ENCODE peak calls at places on chromosomes 3 and 15, in nine cellular contexts. X is GOT3, Q is HFFc6, I is T-helper 1 cell, K is HEK293T, Y is amniotic stem cell, W is cardiac muscle cell, U is 8988T, Z is GM06990. G is an unnamed sample.
A peak's percentile ranks its signal among the peaks of the same experiment; 100 is the strongest.

GRCh38 chr15:52464478-52464877 is 64.2 kb downstream of the MYO5A start:
- DNase-seq in U (no peak), Z (peak; percentile 54), K (no peak), W (no peak), X (no peak), I (no peak), Q (no peak), Y (no peak), G (no peak)

GRCh38 chr3:119604878-119605277 is 7.2 kb downstream of the PLA1A start:
- DNase-seq in I (no peak), Q (peak; percentile 34), K (no peak), W (no peak), U (no peak), Z (no peak), Y (no peak), X (no peak), G (peak; percentile 1)

GRCh38 chr3:50550079-50550736 is 17.3 kb downstream of the C3orf18 start:
- DNase-seq in X (no peak), Z (no peak), Y (no peak), U (peak; percentile 76), K (peak; percentile 79), W (peak; percentile 73), I (peak; percentile 63), Q (peak; percentile 12), G (no peak)

GRCh38 chr3:128794788-128795649 is 69.0 kb downstream of the RAB7A start:
- DNase-seq in K (peak; percentile 80), Y (peak; percentile 22), U (no peak), Z (no peak), W (peak; percentile 70), X (peak; percentile 8), Q (peak; percentile 71), I (peak; percentile 65), G (peak; percentile 22)

GRCh38 chr15:75727851-75728715 is 15.4 kb upstream of the CSPG4 start:
- DNase-seq in Z (no peak), U (peak; percentile 66), Q (no peak), W (peak; percentile 52), Y (no peak), I (peak; percentile 68), X (no peak), K (peak; percentile 55), G (no peak)

GRCh38 chr15:47364671-47365141 is 352.6 kb upstream of the SEMA6D start:
- DNase-seq in Z (no peak), K (no peak), X (no peak), I (no peak), Y (no peak), W (no peak), U (no peak), Q (no peak), G (peak; percentile 16)

GRCh38 chr3:44468572-44469520 is 8.6 kb downstream of the ZNF445 start:
- DNase-seq in Q (no peak), W (no peak), U (no peak), K (no peak), Y (no peak), X (no peak), I (no peak), Z (no peak), G (peak; percentile 44)

GRCh38 chr15:37122703-37123102 is 22.4 kb upstream of the MEIS2 start:
- DNase-seq in Z (no peak), X (no peak), Q (no peak), I (no peak), W (no peak), K (no peak), U (no peak), Y (no peak), G (peak; percentile 70)

GRCh38 chr3:171172070-171172469 is 145.6 kb upstream of the SLC2A2 start:
- DNase-seq in Q (no peak), Z (no peak), X (no peak), Y (no peak), K (peak; percentile 16), U (no peak), I (no peak), W (no peak), G (no peak)

GRCh38 chr3:197154-197855 is 742 bp downstream of the CHL1 start:
- DNase-seq in Y (no peak), I (no peak), Q (no peak), W (peak; percentile 30), K (no peak), Z (no peak), X (no peak), U (no peak), G (no peak)

G was measured in NCI-H226.